ENCODE peak calls at places on chromosome 20, in eight cellular contexts. Y is heart left ventricle, H is transverse colon, P is A549, L is thyroid gland, X is lower leg skin, M is NB4, E is H1. K is an unnamed sample.

GRCh38 chr20:61940976-61941720 is 124.5 kb downstream of the TAF4 start:
- DNase-seq in P (no peak), E (peak), M (no peak), H (no peak), Y (no peak), L (no peak), X (no peak), K (no peak)

GRCh38 chr20:63127700-63128364 is 88.1 kb downstream of the YTHDF1 start:
- DNase-seq in Y (peak), L (no peak), H (no peak), E (no peak), X (no peak), P (no peak), M (no peak), K (no peak)

GRCh38 chr20:4455301-4455701 is 266.4 kb upstream of the PRND start:
- DNase-seq in Y (no peak), E (no peak), M (no peak), L (no peak), X (no peak), P (no peak), H (no peak), K (no peak)

GRCh38 chr20:50788045-50788867 is 6.6 kb upstream of the BCAS4 start:
- DNase-seq in E (no peak), X (no peak), H (no peak), P (peak), M (peak), Y (no peak), L (peak), K (peak)

GRCh38 chr20:63675681-63676368 is 17.7 kb downstream of the RTEL1 start:
- DNase-seq in M (no peak), Y (peak), H (no peak), P (no peak), L (no peak), E (no peak), X (no peak), K (no peak)

GRCh38 chr20:54056762-54057639 is 13.4 kb downstream of the BCAS1 start:
- DNase-seq in E (no peak), M (no peak), Y (no peak), H (no peak), L (no peak), P (no peak), X (no peak), K (peak)

GRCh38 chr20:23629017-23629541 is 8.7 kb downstream of the CST3 start:
- DNase-seq in P (peak), Y (no peak), H (peak), L (peak), X (peak), M (no peak), E (no peak), K (no peak)

GRCh38 chr20:52219441-52219840 is 27.9 kb upstream of the ZFP64 start:
- DNase-seq in Y (no peak), X (no peak), M (peak), E (no peak), P (peak), L (no peak), H (no peak), K (no peak)

GRCh38 chr20:11274137-11274536 is 600.3 kb upstream of the JAG1 start:
- DNase-seq in M (peak), L (peak), E (no peak), Y (no peak), X (no peak), H (no peak), P (peak), K (peak)

GRCh38 chr20:36460648-36461599 is 80.4 kb upstream of the MYL9 start:
- DNase-seq in Y (peak), L (peak), H (peak), X (peak), E (peak), M (peak), P (peak), K (peak)

GRCh38 chr20:36465109-36466080 is 75.9 kb upstream of the MYL9 start:
- DNase-seq in L (no peak), M (peak), H (peak), E (no peak), X (peak), Y (no peak), P (peak), K (peak)

GRCh38 chr20:36461600-36462439 is 79.5 kb upstream of the MYL9 start:
- DNase-seq in H (peak), L (peak), E (peak), X (peak), Y (peak), P (peak), M (peak), K (peak)

GRCh38 chr20:36462440-36463211 is 78.7 kb upstream of the MYL9 start:
- DNase-seq in X (peak), L (peak), M (peak), P (no peak), Y (peak), H (peak), E (peak), K (no peak)

DNA sequence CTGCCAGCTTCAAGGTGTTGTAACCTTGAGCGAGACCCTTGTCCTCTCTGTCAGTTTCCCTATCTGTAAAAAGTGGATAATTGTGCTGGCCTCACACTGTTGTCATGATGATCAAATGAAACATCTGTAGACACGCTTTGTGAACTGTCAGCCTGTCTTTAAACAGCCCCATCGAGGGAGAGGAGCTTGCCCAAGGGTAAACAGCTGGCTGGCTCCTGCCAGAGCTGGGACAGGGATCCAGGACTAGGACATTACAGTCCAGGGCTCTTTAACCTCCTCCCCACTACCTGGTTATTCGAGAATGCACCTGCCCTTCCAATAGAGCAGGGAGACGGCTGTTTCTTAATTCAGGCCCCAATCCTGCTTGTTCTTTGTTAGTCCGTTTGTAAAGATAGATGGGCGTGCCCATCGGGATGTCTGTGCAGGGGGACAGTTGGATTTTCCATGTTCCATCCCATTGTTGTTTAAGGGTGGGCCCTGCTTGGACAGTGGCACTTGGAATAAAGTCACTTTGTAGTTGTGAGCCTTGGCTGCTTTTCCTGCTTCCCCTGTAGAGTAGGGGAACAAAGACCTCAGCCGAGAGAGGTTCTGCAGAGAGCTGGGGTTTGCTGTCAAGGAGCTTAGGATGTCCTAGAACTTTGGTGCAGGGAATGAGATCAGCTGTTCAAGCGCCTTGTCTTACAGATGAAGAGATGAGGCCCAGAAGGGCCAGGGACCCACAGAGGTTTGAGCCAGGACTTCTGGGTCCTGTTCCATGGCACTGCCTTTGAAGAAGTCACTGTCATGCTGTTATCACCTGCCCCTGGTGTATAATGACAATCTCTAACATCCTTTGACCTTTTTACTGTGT is 77.9 kb upstream of the MYL9 start:
- DNase-seq in H (no peak), M (no peak), L (no peak), E (no peak), X (no peak), Y (no peak), P (no peak), K (no peak)
- TF ChIP-seq POLR2A in H (no peak), M (no peak), L (no peak), E (no peak), X (no peak), Y (no peak), P (no peak), K (no peak)

DNA sequence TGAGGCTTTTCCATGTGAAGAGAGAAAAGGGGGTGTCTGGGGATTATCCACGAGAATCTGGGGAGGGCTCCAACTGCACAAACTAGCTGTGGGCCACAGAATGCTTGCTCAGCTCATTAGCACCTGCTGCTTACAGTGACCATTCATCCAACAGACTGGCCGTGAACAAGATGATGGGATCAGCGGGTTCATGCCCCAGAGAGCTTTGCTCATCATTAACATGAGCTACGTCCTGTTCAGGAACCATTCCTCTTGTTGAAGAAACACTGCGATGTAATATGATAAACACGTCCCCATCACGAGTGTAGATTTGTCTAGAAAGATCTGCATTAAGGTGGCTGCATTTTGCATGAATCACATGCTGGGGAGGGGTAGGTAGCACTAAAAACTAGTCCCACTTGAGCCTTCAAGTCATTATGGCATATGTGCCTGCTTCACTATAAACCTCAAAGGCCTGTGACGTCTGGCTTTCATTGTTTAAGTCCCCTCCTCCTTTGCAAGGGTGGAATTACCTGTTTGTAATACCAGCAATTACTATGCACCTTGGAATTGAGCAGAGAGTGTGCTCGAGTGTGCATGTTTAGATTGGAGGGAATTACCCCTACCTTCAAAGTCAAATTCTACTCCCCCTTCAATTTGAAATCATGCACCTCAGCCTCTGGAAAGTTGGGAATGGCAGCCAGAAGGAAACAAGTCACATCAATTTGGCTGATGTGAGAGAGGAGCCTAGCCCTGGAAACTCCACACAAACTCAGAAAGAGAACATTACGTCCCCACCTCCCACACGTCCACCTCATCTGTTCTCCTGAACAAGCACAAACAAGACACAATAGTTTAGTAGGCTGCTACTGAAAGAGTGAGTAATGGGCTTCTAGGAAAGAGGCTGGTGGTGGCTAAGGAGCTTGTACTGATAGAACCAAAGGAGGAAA is 3.7 kb downstream of the PLAGL2 start:
- DNase-seq in M (no peak), E (no peak), X (no peak), Y (no peak), P (no peak), H (peak), L (peak), K (no peak)
- TF ChIP-seq POLR2A in M (no peak), E (no peak), X (no peak), Y (no peak), P (no peak), H (no peak), L (no peak), K (no peak)

GRCh38 chr20:58017237-58017969 is 211.1 kb downstream of the ANKRD60 start:
- DNase-seq in L (no peak), E (no peak), X (peak), P (peak), M (peak), H (peak), Y (no peak), K (no peak)
- TF ChIP-seq POLR2A in L (no peak), E (no peak), X (no peak), P (no peak), M (no peak), H (peak), Y (no peak), K (no peak)

GRCh38 chr20:59939879-59940128 is 301 bp downstream of the PPP1R3D start:
- DNase-seq in H (peak), P (no peak), E (no peak), M (peak), L (peak), X (no peak), Y (peak), K (no peak)

GRCh38 chr20:59940956-59941294 is 736 bp downstream of the FAM217B start:
- DNase-seq in E (no peak), H (no peak), M (no peak), X (no peak), Y (no peak), L (no peak), P (no peak), K (no peak)

GRCh38 chr20:59938696-59939051 is 1.4 kb downstream of the PPP1R3D start:
- DNase-seq in Y (no peak), P (no peak), X (no peak), M (peak), H (peak), L (peak), E (no peak), K (no peak)

GRCh38 chr20:59939052-59939878 is 840 bp downstream of the PPP1R3D start:
- DNase-seq in H (no peak), X (no peak), M (no peak), L (no peak), P (no peak), E (peak), Y (peak), K (peak)

DNA sequence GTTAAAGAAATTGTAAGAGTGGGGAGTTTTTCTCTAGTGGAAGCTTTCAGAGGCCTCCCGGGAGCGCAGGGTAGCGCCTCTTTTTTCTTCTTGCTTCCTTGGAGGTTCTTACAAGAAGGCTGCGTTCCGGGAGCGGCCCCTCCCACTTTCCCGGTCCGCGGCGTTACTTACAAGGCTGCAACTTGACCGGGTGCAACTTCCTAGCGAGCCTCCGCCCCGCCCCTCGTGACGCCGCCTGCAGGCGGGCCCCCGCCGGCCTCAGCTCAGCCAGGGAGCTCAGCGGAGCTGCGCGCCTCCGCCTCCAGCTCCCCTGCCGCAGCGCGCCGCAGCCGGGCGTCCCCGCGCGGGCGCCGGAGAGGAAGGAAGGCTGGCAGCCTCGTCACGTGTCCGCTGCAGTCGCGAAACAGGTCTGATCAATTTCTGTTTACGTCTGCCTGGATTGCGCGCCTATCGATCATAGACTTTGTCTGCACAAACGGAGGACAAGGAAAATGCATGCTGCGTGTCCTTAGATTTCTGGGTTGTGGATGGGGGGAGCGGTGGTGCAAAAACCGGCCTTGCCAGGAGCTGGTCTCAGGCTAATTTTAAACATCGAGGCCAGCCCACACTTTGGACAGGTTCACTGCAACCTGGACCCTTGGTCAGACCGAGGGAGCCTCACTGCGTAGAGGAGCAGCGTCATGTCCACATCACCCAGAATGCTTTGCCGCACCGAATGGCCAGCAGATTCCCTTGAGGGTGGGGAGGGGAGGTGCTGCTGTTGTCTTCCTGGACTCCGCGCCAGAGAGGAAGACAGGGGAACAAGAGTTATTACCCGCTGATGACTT is at the start of the genes FAM217B and PPP1R3D:
- DNase-seq in X (peak), P (peak), E (peak), M (peak), Y (peak), H (peak), L (peak), K (peak)
- TF ChIP-seq POLR2A in X (no peak), P (peak), E (peak), M (peak), Y (no peak), H (peak), L (no peak), K (peak)

DNA sequence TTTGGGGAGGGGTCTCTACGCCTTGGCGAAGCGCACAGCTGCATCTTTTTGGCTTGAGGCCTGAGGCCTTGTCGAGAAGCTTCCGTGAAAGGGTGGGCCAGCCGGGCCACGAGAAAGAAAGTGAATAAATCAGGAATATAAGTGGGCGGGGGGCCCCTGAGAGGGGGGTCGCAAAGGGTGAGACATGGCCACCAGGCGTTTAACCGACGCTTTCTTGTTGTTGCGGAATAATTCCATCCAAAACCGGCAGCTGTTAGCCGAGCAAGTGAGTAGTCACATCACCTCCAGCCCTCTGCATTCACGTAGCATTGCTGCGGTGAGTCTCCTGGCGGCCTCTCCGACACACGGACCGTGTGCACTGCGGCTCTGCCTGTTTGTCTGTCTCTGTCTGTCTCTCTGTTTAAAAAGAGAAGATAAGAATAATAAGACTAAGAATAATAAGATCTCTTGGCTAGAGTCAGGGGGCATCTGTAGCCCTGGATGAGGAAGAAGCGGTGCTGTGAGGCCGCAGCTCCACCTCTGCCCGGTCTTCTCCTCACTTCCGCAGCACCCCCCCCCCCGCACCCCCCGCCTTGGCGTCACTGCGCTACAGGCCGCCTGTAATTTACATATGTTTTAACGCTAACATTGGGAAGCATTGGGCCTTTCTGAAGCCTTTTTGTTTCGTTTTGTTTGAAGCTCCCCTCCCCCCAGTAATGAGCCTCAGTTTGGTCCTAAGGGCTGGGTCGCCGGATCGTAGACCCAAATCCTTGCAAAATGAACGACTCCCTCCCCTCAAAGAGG is 931 bp downstream of the STX16 start:
- DNase-seq in P (peak), E (peak), Y (peak), L (peak), M (peak), X (peak), H (peak), K (peak)
- TF ChIP-seq POLR2A in P (no peak), E (peak), Y (no peak), L (no peak), M (peak), X (no peak), H (peak), K (peak)

GRCh38 chr20:38963745-38964144 is 1.6 kb downstream of the DHX35 start:
- DNase-seq in E (no peak), H (no peak), P (no peak), M (no peak), L (no peak), X (no peak), Y (no peak), K (no peak)

GRCh38 chr20:38965264-38965663 is 3.1 kb downstream of the DHX35 start:
- DNase-seq in H (no peak), E (no peak), Y (no peak), M (no peak), X (no peak), L (no peak), P (no peak), K (no peak)

GRCh38 chr20:38961530-38962043 is 557 bp upstream of the DHX35 start:
- DNase-seq in H (no peak), M (peak), X (no peak), Y (no peak), P (peak), L (no peak), E (no peak), K (no peak)

GRCh38 chr20:38962898-38963484 is 847 bp downstream of the DHX35 start:
- DNase-seq in L (no peak), Y (no peak), M (peak), E (no peak), P (no peak), H (no peak), X (no peak), K (peak)

DNA sequence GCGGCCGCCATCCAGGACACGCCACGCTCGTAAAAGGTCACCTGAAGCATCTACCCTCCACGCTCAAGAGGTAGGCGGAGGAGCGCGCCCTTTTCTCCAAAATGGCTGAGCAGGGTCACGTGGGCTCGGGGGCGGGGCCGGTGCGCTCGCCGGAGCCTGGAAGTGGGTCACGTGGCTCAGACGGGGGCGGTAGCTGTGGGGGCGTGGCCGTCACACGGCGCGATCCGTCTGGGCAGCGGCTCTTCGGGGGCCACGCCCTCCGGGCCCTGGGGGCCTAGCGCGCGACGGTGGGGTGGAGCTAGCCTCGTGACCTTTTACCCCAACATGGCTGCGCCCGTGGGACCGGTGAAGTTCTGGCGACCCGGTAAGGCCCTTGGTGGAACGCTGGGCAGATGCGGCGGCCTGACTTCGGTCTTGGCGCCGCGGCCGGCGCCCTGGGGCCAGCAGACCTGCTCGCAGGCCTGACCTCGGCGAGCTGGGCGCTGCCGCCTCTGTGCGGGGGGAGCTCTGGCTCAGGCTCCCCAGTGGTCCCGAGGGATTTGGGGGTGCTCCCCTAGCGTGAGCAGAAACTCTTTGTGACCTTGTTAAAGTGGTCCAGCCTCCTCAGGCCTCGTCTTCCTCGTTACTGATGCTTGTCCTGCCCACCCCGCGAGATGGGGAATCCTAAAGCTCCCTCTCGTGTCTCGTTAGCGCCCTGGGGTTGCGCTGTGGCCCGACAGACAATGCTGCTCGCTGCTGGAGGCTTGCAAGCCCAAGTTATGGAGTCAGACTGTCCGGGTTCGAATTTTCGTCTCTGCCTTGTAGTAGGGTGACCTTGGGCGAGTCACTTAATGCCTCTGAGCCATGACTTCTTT is at the start of gene DHX35:
- DNase-seq in H (peak), L (peak), P (peak), M (peak), X (peak), Y (peak), E (peak), K (peak)
- TF ChIP-seq POLR2A in H (peak), L (no peak), P (peak), M (peak), X (no peak), Y (no peak), E (peak), K (peak)